ENCODE peak calls at places on chromosomes 2 and 18, in six cellular contexts. N is iris pigment epithelial cell, E is nephron progenitor cell, B is NCI-H146, R is RWPE1, T is brain microvascular endothelial cell. H is an unnamed sample.

GRCh38 chr2:70035344-70035844 is 51.9 kb upstream of the PCBP1 start:
- DNase-seq in N (peak; percentile 22), E (no peak), B (no peak), R (no peak), T (peak; percentile 30), H (peak; percentile 55)

GRCh38 chr18:49861659-49862058 is 48.3 kb upstream of the ACAA2 start:
- DNase-seq in N (no peak), E (no peak), B (no peak), R (no peak), T (no peak), H (no peak)

GRCh38 chr2:202510911-202511310 is 123.9 kb upstream of the FAM117B start:
- DNase-seq in N (peak; percentile 33), E (no peak), B (no peak), R (peak; percentile 26), T (no peak), H (peak; percentile 49)

GRCh38 chr18:60259052-60259681 is 113.4 kb downstream of the MC4R start:
- DNase-seq in N (peak; percentile 66), E (no peak), B (no peak), R (no peak), T (peak; percentile 22), H (peak; percentile 64)

GRCh38 chr18:28735731-28736130 is 558.8 kb upstream of the CDH2 start:
- DNase-seq in N (peak; percentile 86), E (no peak), B (no peak), R (peak; percentile 9), T (peak; percentile 28), H (peak; percentile 74)

GRCh38 chr2:222264791-222265320 is 33.9 kb downstream of the PAX3 start:
- DNase-seq in N (no peak), E (no peak), B (no peak), R (no peak), T (no peak), H (no peak)

GRCh38 chr18:2994190-2994589 is 18.8 kb downstream of the LPIN2 start:
- DNase-seq in N (no peak), E (no peak), B (no peak), R (no peak), T (no peak), H (no peak)

GRCh38 chr18:79911871-79912270 is 39.6 kb downstream of the SLC66A2 start:
- DNase-seq in N (no peak), E (no peak), B (no peak), R (no peak), T (no peak), H (no peak)

GRCh38 chr2:213475433-213475832 is 191.2 kb downstream of the SPAG16 start:
- DNase-seq in N (peak; percentile 6), E (no peak), B (no peak), R (no peak), T (no peak), H (peak; percentile 30)

GRCh38 chr18:477565-477964 is 22.9 kb downstream of the COLEC12 start:
- DNase-seq in N (no peak), E (no peak), B (peak; percentile 60), R (peak; percentile 30), T (no peak), H (no peak)

GRCh38 chr2:136246086-136246669 is 128.2 kb upstream of the CXCR4 start:
- DNase-seq in N (peak; percentile 28), E (peak; percentile 28), B (no peak), R (no peak), T (peak; percentile 34), H (peak; percentile 43)

GRCh38 chr2:241064802-241065354 is 37.2 kb downstream of the MTERF4 start:
- DNase-seq in N (no peak), E (no peak), B (no peak), R (no peak), T (no peak), H (no peak)